ENCODE peak calls at places on chromosomes 5 and 9, in eight cellular contexts. R, P, I, W, K, U, H and O are unnamed samples.

GRCh38 chr9:136735812-136736480 is 6.8 kb downstream of the LCN10 start:
- DNase-seq in R (no peak), I (no peak), P (no peak), H (no peak), U (no peak), W (no peak), K (no peak), O (no peak)

GRCh38 chr5:135555530-135555929 is 19.8 kb upstream of the NEUROG1 start:
- DNase-seq in I (no peak), H (no peak), W (no peak), U (no peak), R (no peak), P (no peak), K (no peak), O (no peak)

GRCh38 chr5:29150840-29151239 is 2042.6 kb upstream of the CDH6 start:
- DNase-seq in R (peak; percentile 32), W (no peak), I (no peak), H (no peak), P (no peak), U (no peak), K (no peak), O (no peak)

GRCh38 chr5:52693279-52693678 is 94.4 kb upstream of the ITGA1 start:
- DNase-seq in I (no peak), R (peak; percentile 37), K (no peak), W (no peak), P (peak; percentile 31), H (peak; percentile 16), U (no peak), O (peak; percentile 10)

GRCh38 chr5:58674711-58675110 is 91.8 kb downstream of the RAB3C start:
- DNase-seq in U (no peak), W (no peak), P (no peak), H (no peak), K (no peak), R (no peak), I (no peak), O (no peak)

GRCh38 chr9:21993893-21994525 is at the start of gene CDKN2A:
- DNase-seq in H (peak; percentile 44), U (no peak), I (peak; percentile 62), P (no peak), K (no peak), W (peak; percentile 45), R (peak; percentile 44), O (no peak)

GRCh38 chr5:16502866-16503265 is 37.3 kb upstream of the ZNF622 start:
- DNase-seq in I (no peak), H (no peak), P (no peak), U (no peak), W (no peak), R (no peak), K (peak; percentile 19), O (no peak)

GRCh38 chr5:35924122-35924949 is 14.1 kb downstream of the CAPSL start:
- DNase-seq in W (no peak), P (peak; percentile 85), U (no peak), K (no peak), R (no peak), H (no peak), I (no peak), O (no peak)

GRCh38 chr9:92324451-92324850 is 699 bp downstream of the NOL8 start:
- DNase-seq in H (no peak), W (no peak), R (no peak), U (no peak), I (no peak), P (no peak), K (no peak), O (no peak)

GRCh38 chr5:98839469-98840383 is 66.3 kb downstream of the RGMB start:
- DNase-seq in I (no peak), P (no peak), H (no peak), R (peak; percentile 23), W (no peak), U (no peak), K (no peak), O (no peak)

GRCh38 chr5:36530249-36530648 is 76.2 kb upstream of the SLC1A3 start:
- DNase-seq in K (no peak), I (no peak), R (no peak), W (no peak), U (no peak), P (peak; percentile 51), H (no peak), O (no peak)

GRCh38 chr5:1779021-1779680 is 20.5 kb downstream of the MRPL36 start:
- DNase-seq in K (no peak), R (no peak), W (no peak), U (no peak), H (no peak), P (no peak), I (no peak), O (no peak)

GRCh38 chr5:134466241-134467069 is 54.8 kb upstream of the CDKN2AIPNL start:
- DNase-seq in H (peak; percentile 16), R (peak; percentile 90), W (no peak), I (peak; percentile 71), P (peak; percentile 96), U (peak; percentile 38), K (no peak), O (peak; percentile 17)

GRCh38 chr5:177133845-177134652 is 476 bp downstream of the NSD1 start:
- DNase-seq in H (peak; percentile 34), I (peak; percentile 61), W (no peak), P (peak; percentile 58), R (peak; percentile 81), K (no peak), U (no peak), O (no peak)

GRCh38 chr5:178866946-178867345 is 7.2 kb downstream of the ZNF354B start:
- DNase-seq in K (no peak), I (no peak), H (no peak), W (no peak), U (no peak), P (no peak), R (no peak), O (no peak)

GRCh38 chr9:114507726-114508125 is 2.5 kb upstream of the WHRN start:
- DNase-seq in P (no peak), K (no peak), W (no peak), H (no peak), R (no peak), I (no peak), U (no peak), O (no peak)

GRCh38 chr5:127967323-127967982 is 116.1 kb upstream of the SLC12A2 start:
- DNase-seq in K (no peak), P (no peak), I (no peak), U (no peak), W (no peak), H (no peak), R (no peak), O (no peak)

GRCh38 chr5:14234204-14234603 is 91.1 kb downstream of the TRIO start:
- DNase-seq in U (no peak), H (no peak), P (no peak), R (no peak), K (no peak), I (no peak), W (no peak), O (no peak)